ENCODE peak calls at places on chromosome 1, in four cellular contexts. One of them, this sample, is unnamed.

GRCh38 chr1:53552146-53552940 is 93.1 kb downstream of the DMRTB1 start:
- DNase-seq in heart right ventricle: no peak
- DNase-seq in stimulated activated CD8-positive, alpha-beta memory T cell treated with anti-CD3 and anti-CD28 coated beads, Interleukin-7, amount 100 ng/mL, for 1 hour: no peak
- DNase-seq in neural crest cell: no peak
- DNase-seq in this sample: peak

GRCh38 chr1:7583291-7584096 is 187.6 kb upstream of the VAMP3 start:
- DNase-seq in neural crest cell: no peak
- DNase-seq in heart right ventricle: no peak
- DNase-seq in stimulated activated CD8-positive, alpha-beta memory T cell treated with anti-CD3 and anti-CD28 coated beads, Interleukin-7, amount 100 ng/mL, for 1 hour: no peak
- DNase-seq in this sample: no peak

GRCh38 chr1:1921901-1922753 is 3.0 kb upstream of the TMEM52 start:
- DNase-seq in neural crest cell: no peak
- DNase-seq in stimulated activated CD8-positive, alpha-beta memory T cell treated with anti-CD3 and anti-CD28 coated beads, Interleukin-7, amount 100 ng/mL, for 1 hour: no peak
- DNase-seq in heart right ventricle: no peak
- DNase-seq in this sample: no peak

GRCh38 chr1:8374812-8375211 is 56.9 kb downstream of the SLC45A1 start:
- DNase-seq in stimulated activated CD8-positive, alpha-beta memory T cell treated with anti-CD3 and anti-CD28 coated beads, Interleukin-7, amount 100 ng/mL, for 1 hour: no peak
- DNase-seq in heart right ventricle: peak
- DNase-seq in neural crest cell: no peak
- DNase-seq in this sample: peak

GRCh38 chr1:231420959-231421615 is 1.0 kb downstream of the EGLN1 start:
- DNase-seq in stimulated activated CD8-positive, alpha-beta memory T cell treated with anti-CD3 and anti-CD28 coated beads, Interleukin-7, amount 100 ng/mL, for 1 hour: no peak
- DNase-seq in neural crest cell: peak
- DNase-seq in heart right ventricle: peak
- DNase-seq in this sample: peak

GRCh38 chr1:43493661-43494450 is 36.8 kb upstream of the PTPRF start:
- DNase-seq in stimulated activated CD8-positive, alpha-beta memory T cell treated with anti-CD3 and anti-CD28 coated beads, Interleukin-7, amount 100 ng/mL, for 1 hour: no peak
- DNase-seq in heart right ventricle: no peak
- DNase-seq in neural crest cell: no peak
- DNase-seq in this sample: peak

GRCh38 chr1:1623631-1624442 is 8.1 kb upstream of the MMP23B start:
- DNase-seq in neural crest cell: no peak
- DNase-seq in stimulated activated CD8-positive, alpha-beta memory T cell treated with anti-CD3 and anti-CD28 coated beads, Interleukin-7, amount 100 ng/mL, for 1 hour: no peak
- DNase-seq in heart right ventricle: no peak
- DNase-seq in this sample: no peak

GRCh38 chr1:40182956-40183710 is 21.9 kb downstream of the RLF start:
- DNase-seq in neural crest cell: no peak
- DNase-seq in stimulated activated CD8-positive, alpha-beta memory T cell treated with anti-CD3 and anti-CD28 coated beads, Interleukin-7, amount 100 ng/mL, for 1 hour: no peak
- DNase-seq in heart right ventricle: no peak
- DNase-seq in this sample: peak

GRCh38 chr1:116855788-116856187 is 53.9 kb upstream of the PTGFRN start:
- DNase-seq in stimulated activated CD8-positive, alpha-beta memory T cell treated with anti-CD3 and anti-CD28 coated beads, Interleukin-7, amount 100 ng/mL, for 1 hour: no peak
- DNase-seq in neural crest cell: no peak
- DNase-seq in heart right ventricle: no peak
- DNase-seq in this sample: peak

GRCh38 chr1:157773723-157774350 is 3.1 kb downstream of the FCRL2 start:
- DNase-seq in heart right ventricle: no peak
- DNase-seq in neural crest cell: no peak
- DNase-seq in stimulated activated CD8-positive, alpha-beta memory T cell treated with anti-CD3 and anti-CD28 coated beads, Interleukin-7, amount 100 ng/mL, for 1 hour: no peak
- DNase-seq in this sample: no peak

GRCh38 chr1:41583658-41584570 is 99.4 kb upstream of the EDN2 start:
- DNase-seq in stimulated activated CD8-positive, alpha-beta memory T cell treated with anti-CD3 and anti-CD28 coated beads, Interleukin-7, amount 100 ng/mL, for 1 hour: no peak
- DNase-seq in neural crest cell: no peak
- DNase-seq in heart right ventricle: no peak
- DNase-seq in this sample: no peak

GRCh38 chr1:180842890-180843289 is 69.8 kb upstream of the KIAA1614 start:
- DNase-seq in stimulated activated CD8-positive, alpha-beta memory T cell treated with anti-CD3 and anti-CD28 coated beads, Interleukin-7, amount 100 ng/mL, for 1 hour: no peak
- DNase-seq in heart right ventricle: no peak
- DNase-seq in neural crest cell: no peak
- DNase-seq in this sample: no peak

GRCh38 chr1:97930472-97930871 is 9.6 kb upstream of the DPYD start:
- DNase-seq in heart right ventricle: no peak
- DNase-seq in neural crest cell: no peak
- DNase-seq in stimulated activated CD8-positive, alpha-beta memory T cell treated with anti-CD3 and anti-CD28 coated beads, Interleukin-7, amount 100 ng/mL, for 1 hour: no peak
- DNase-seq in this sample: no peak

GRCh38 chr1:115883240-115883639 is 42.3 kb upstream of the NHLH2 start:
- DNase-seq in neural crest cell: no peak
- DNase-seq in heart right ventricle: no peak
- DNase-seq in stimulated activated CD8-positive, alpha-beta memory T cell treated with anti-CD3 and anti-CD28 coated beads, Interleukin-7, amount 100 ng/mL, for 1 hour: no peak
- DNase-seq in this sample: no peak

GRCh38 chr1:205598841-205599666 is 32.8 kb downstream of the ELK4 start:
- DNase-seq in neural crest cell: no peak
- DNase-seq in heart right ventricle: peak
- DNase-seq in stimulated activated CD8-positive, alpha-beta memory T cell treated with anti-CD3 and anti-CD28 coated beads, Interleukin-7, amount 100 ng/mL, for 1 hour: no peak
- DNase-seq in this sample: peak